ENCODE peak calls at places on chromosome X, in ten cellular contexts. One of them, this sample, is unnamed.
A peak's percentile ranks its signal among the peaks of the same experiment; 100 is the strongest.

GRCh38 chrX:134669378-134670098 is 11.3 kb upstream of the PLAC1 start:
- DNase-seq in choroid plexus epithelial cell: peak; percentile 85
- DNase-seq in kidney: peak; percentile 62
- DNase-seq in HFF-Myc: peak; percentile 67
- DNase-seq in psoas muscle: peak; percentile 50
- DNase-seq in fibroblast of mammary gland: peak; percentile 92
- DNase-seq in foreskin fibroblast: peak; percentile 90
- DNase-seq in mucosa of descending colon: no peak
- DNase-seq in WERI-Rb-1: no peak
- DNase-seq in AG04449: peak; percentile 69
- DNase-seq in this sample: no peak

GRCh38 chrX:65581661-65582339 is 47.2 kb upstream of the LAS1L start:
- DNase-seq in foreskin fibroblast: peak; percentile 40
- DNase-seq in psoas muscle: peak; percentile 37
- DNase-seq in WERI-Rb-1: peak; percentile 50
- DNase-seq in mucosa of descending colon: peak; percentile 72
- DNase-seq in fibroblast of mammary gland: peak; percentile 68
- DNase-seq in HFF-Myc: no peak
- DNase-seq in AG04449: no peak
- DNase-seq in kidney: no peak
- DNase-seq in choroid plexus epithelial cell: peak; percentile 65
- DNase-seq in this sample: no peak

GRCh38 chrX:41045960-41046567 is 39.2 kb upstream of the USP9X start:
- DNase-seq in fibroblast of mammary gland: peak; percentile 71
- DNase-seq in psoas muscle: no peak
- DNase-seq in AG04449: no peak
- DNase-seq in choroid plexus epithelial cell: no peak
- DNase-seq in kidney: no peak
- DNase-seq in HFF-Myc: no peak
- DNase-seq in WERI-Rb-1: no peak
- DNase-seq in foreskin fibroblast: no peak
- DNase-seq in mucosa of descending colon: no peak
- DNase-seq in this sample: no peak

GRCh38 chrX:110087485-110088356 is 84.8 kb downstream of the TMEM164 start:
- DNase-seq in AG04449: peak; percentile 79
- DNase-seq in kidney: no peak
- DNase-seq in HFF-Myc: peak; percentile 62
- DNase-seq in mucosa of descending colon: no peak
- DNase-seq in choroid plexus epithelial cell: peak; percentile 89
- DNase-seq in psoas muscle: peak; percentile 29
- DNase-seq in fibroblast of mammary gland: peak; percentile 97
- DNase-seq in foreskin fibroblast: peak; percentile 93
- DNase-seq in WERI-Rb-1: no peak
- DNase-seq in this sample: no peak

GRCh38 chrX:37918168-37918567 is 70.8 kb upstream of the DYNLT3 start:
- DNase-seq in foreskin fibroblast: no peak
- DNase-seq in WERI-Rb-1: no peak
- DNase-seq in HFF-Myc: no peak
- DNase-seq in fibroblast of mammary gland: no peak
- DNase-seq in psoas muscle: no peak
- DNase-seq in mucosa of descending colon: no peak
- DNase-seq in kidney: no peak
- DNase-seq in AG04449: no peak
- DNase-seq in choroid plexus epithelial cell: no peak
- DNase-seq in this sample: no peak

GRCh38 chrX:136086521-136086920 is 60.8 kb upstream of the FHL1 start:
- DNase-seq in HFF-Myc: no peak
- DNase-seq in psoas muscle: no peak
- DNase-seq in mucosa of descending colon: no peak
- DNase-seq in kidney: no peak
- DNase-seq in choroid plexus epithelial cell: peak; percentile 67
- DNase-seq in fibroblast of mammary gland: peak; percentile 37
- DNase-seq in foreskin fibroblast: no peak
- DNase-seq in AG04449: no peak
- DNase-seq in WERI-Rb-1: no peak
- DNase-seq in this sample: no peak

GRCh38 chrX:153582896-153583295 is 16.0 kb downstream of the CCNQ start:
- DNase-seq in mucosa of descending colon: peak; percentile 36
- DNase-seq in kidney: no peak
- DNase-seq in AG04449: no peak
- DNase-seq in choroid plexus epithelial cell: peak; percentile 58
- DNase-seq in WERI-Rb-1: peak; percentile 86
- DNase-seq in psoas muscle: no peak
- DNase-seq in HFF-Myc: no peak
- DNase-seq in fibroblast of mammary gland: no peak
- DNase-seq in foreskin fibroblast: no peak
- DNase-seq in this sample: no peak

GRCh38 chrX:115968436-115969252 is 201.9 kb upstream of the AGTR2 start:
- DNase-seq in HFF-Myc: no peak
- DNase-seq in kidney: peak; percentile 74
- DNase-seq in AG04449: no peak
- DNase-seq in psoas muscle: peak; percentile 40
- DNase-seq in mucosa of descending colon: peak; percentile 62
- DNase-seq in fibroblast of mammary gland: peak; percentile 56
- DNase-seq in foreskin fibroblast: no peak
- DNase-seq in choroid plexus epithelial cell: peak; percentile 17
- DNase-seq in WERI-Rb-1: no peak
- DNase-seq in this sample: no peak

GRCh38 chrX:146614693-146615524 is 194.7 kb upstream of the CXorf51B start:
- DNase-seq in psoas muscle: no peak
- DNase-seq in mucosa of descending colon: no peak
- DNase-seq in foreskin fibroblast: no peak
- DNase-seq in fibroblast of mammary gland: no peak
- DNase-seq in HFF-Myc: no peak
- DNase-seq in choroid plexus epithelial cell: no peak
- DNase-seq in AG04449: no peak
- DNase-seq in WERI-Rb-1: no peak
- DNase-seq in kidney: no peak
- DNase-seq in this sample: no peak

GRCh38 chrX:87583679-87584078 is 66.1 kb downstream of the KLHL4 start:
- DNase-seq in fibroblast of mammary gland: peak; percentile 39
- DNase-seq in psoas muscle: no peak
- DNase-seq in kidney: no peak
- DNase-seq in foreskin fibroblast: no peak
- DNase-seq in HFF-Myc: no peak
- DNase-seq in choroid plexus epithelial cell: peak; percentile 50
- DNase-seq in WERI-Rb-1: peak; percentile 28
- DNase-seq in AG04449: no peak
- DNase-seq in mucosa of descending colon: no peak
- DNase-seq in this sample: no peak
- TF ChIP-seq CTCF in fibroblast of mammary gland: peak; percentile 55
- TF ChIP-seq CTCF in psoas muscle: peak; percentile 25
- TF ChIP-seq CTCF in kidney: no peak
- TF ChIP-seq CTCF in foreskin fibroblast: no peak
- TF ChIP-seq CTCF in HFF-Myc: no peak
- TF ChIP-seq CTCF in choroid plexus epithelial cell: peak; percentile 67
- TF ChIP-seq CTCF in WERI-Rb-1: peak; percentile 70
- TF ChIP-seq CTCF in AG04449: no peak
- TF ChIP-seq CTCF in mucosa of descending colon: no peak
- TF ChIP-seq CTCF in this sample: no peak

GRCh38 chrX:130071611-130072349 is 38.5 kb downstream of the ELF4 start:
- DNase-seq in fibroblast of mammary gland: no peak
- DNase-seq in mucosa of descending colon: peak; percentile 70
- DNase-seq in foreskin fibroblast: no peak
- DNase-seq in HFF-Myc: no peak
- DNase-seq in AG04449: no peak
- DNase-seq in choroid plexus epithelial cell: no peak
- DNase-seq in kidney: no peak
- DNase-seq in psoas muscle: no peak
- DNase-seq in WERI-Rb-1: no peak
- DNase-seq in this sample: no peak
- H3K4me3 ChIP-seq in fibroblast of mammary gland: no peak overlapping the region
- H3K4me3 ChIP-seq in mucosa of descending colon: no peak overlapping the region
- H3K4me3 ChIP-seq in foreskin fibroblast: no peak overlapping the region
- H3K4me3 ChIP-seq in HFF-Myc: no peak overlapping the region
- H3K4me3 ChIP-seq in AG04449: no peak overlapping the region
- H3K4me3 ChIP-seq in choroid plexus epithelial cell: no peak overlapping the region
- H3K4me3 ChIP-seq in kidney: no peak overlapping the region
- H3K4me3 ChIP-seq in psoas muscle: no peak overlapping the region
- H3K4me3 ChIP-seq in WERI-Rb-1: no peak overlapping the region
- H3K4me3 ChIP-seq in this sample: no peak overlapping the region

GRCh38 chrX:105189093-105189492 is 31.4 kb downstream of the TEX13A start:
- DNase-seq in HFF-Myc: no peak
- DNase-seq in mucosa of descending colon: no peak
- DNase-seq in choroid plexus epithelial cell: no peak
- DNase-seq in fibroblast of mammary gland: no peak
- DNase-seq in psoas muscle: no peak
- DNase-seq in WERI-Rb-1: no peak
- DNase-seq in kidney: no peak
- DNase-seq in AG04449: no peak
- DNase-seq in foreskin fibroblast: no peak
- DNase-seq in this sample: no peak

GRCh38 chrX:105190252-105190853 is 30.1 kb downstream of the TEX13A start:
- DNase-seq in AG04449: no peak
- DNase-seq in WERI-Rb-1: no peak
- DNase-seq in HFF-Myc: peak; percentile 1
- DNase-seq in psoas muscle: no peak
- DNase-seq in mucosa of descending colon: peak; percentile 49
- DNase-seq in kidney: no peak
- DNase-seq in fibroblast of mammary gland: peak; percentile 41
- DNase-seq in choroid plexus epithelial cell: peak; percentile 46
- DNase-seq in foreskin fibroblast: no peak
- DNase-seq in this sample: no peak

DNA sequence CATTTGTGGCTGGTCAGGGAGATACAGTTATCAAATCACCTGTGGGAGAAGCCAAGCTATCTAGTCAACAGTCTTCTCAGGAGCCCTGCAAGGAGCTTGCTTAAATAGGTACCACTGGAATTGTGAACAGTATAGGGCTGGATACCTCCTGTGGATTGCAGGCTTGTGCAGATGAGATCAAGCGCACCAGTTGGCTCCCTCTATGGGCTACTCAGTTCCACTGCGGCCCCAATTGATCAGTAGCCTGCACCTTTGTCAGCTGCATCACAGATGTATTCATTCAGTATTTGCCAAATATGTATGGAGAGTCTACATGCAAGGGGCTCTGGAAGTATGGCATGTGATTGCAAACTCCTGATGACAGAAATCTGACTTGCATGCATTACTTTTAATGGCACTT is 28.6 kb downstream of the TEX13A start:
- DNase-seq in kidney: no peak
- DNase-seq in HFF-Myc: no peak
- DNase-seq in choroid plexus epithelial cell: peak; percentile 48
- DNase-seq in foreskin fibroblast: no peak
- DNase-seq in mucosa of descending colon: peak; percentile 2
- DNase-seq in fibroblast of mammary gland: peak; percentile 23
- DNase-seq in psoas muscle: no peak
- DNase-seq in AG04449: no peak
- DNase-seq in WERI-Rb-1: peak; percentile 25
- DNase-seq in this sample: no peak
- TF ChIP-seq CTCF in kidney: no peak
- TF ChIP-seq CTCF in HFF-Myc: peak; percentile 23
- TF ChIP-seq CTCF in choroid plexus epithelial cell: peak; percentile 70
- TF ChIP-seq CTCF in foreskin fibroblast: peak; percentile 34
- TF ChIP-seq CTCF in mucosa of descending colon: no peak
- TF ChIP-seq CTCF in fibroblast of mammary gland: peak; percentile 64
- TF ChIP-seq CTCF in psoas muscle: peak; percentile 9
- TF ChIP-seq CTCF in AG04449: peak; percentile 53
- TF ChIP-seq CTCF in WERI-Rb-1: peak; percentile 66
- TF ChIP-seq CTCF in this sample: no peak

GRCh38 chrX:52261463-52262194 is 76.9 kb downstream of the MAGED4 start:
- DNase-seq in kidney: peak; percentile 98
- DNase-seq in fibroblast of mammary gland: peak; percentile 84
- DNase-seq in psoas muscle: peak; percentile 96
- DNase-seq in HFF-Myc: peak; percentile 36
- DNase-seq in WERI-Rb-1: peak; percentile 94
- DNase-seq in AG04449: peak; percentile 36
- DNase-seq in choroid plexus epithelial cell: peak; percentile 88
- DNase-seq in foreskin fibroblast: peak; percentile 78
- DNase-seq in mucosa of descending colon: peak; percentile 91
- DNase-seq in this sample: peak; percentile 51

GRCh38 chrX:52265713-52266112 is 81.0 kb downstream of the MAGED4 start:
- DNase-seq in AG04449: no peak
- DNase-seq in mucosa of descending colon: no peak
- DNase-seq in fibroblast of mammary gland: no peak
- DNase-seq in HFF-Myc: no peak
- DNase-seq in kidney: no peak
- DNase-seq in WERI-Rb-1: no peak
- DNase-seq in psoas muscle: no peak
- DNase-seq in choroid plexus epithelial cell: no peak
- DNase-seq in foreskin fibroblast: no peak
- DNase-seq in this sample: no peak

GRCh38 chrX:52263417-52263816 is 78.7 kb downstream of the MAGED4 start:
- DNase-seq in choroid plexus epithelial cell: no peak
- DNase-seq in AG04449: no peak
- DNase-seq in WERI-Rb-1: no peak
- DNase-seq in mucosa of descending colon: no peak
- DNase-seq in HFF-Myc: no peak
- DNase-seq in fibroblast of mammary gland: no peak
- DNase-seq in foreskin fibroblast: no peak
- DNase-seq in kidney: no peak
- DNase-seq in psoas muscle: no peak
- DNase-seq in this sample: no peak

GRCh38 chrX:52262195-52262546 is 77.5 kb downstream of the MAGED4 start:
- DNase-seq in fibroblast of mammary gland: no peak
- DNase-seq in WERI-Rb-1: no peak
- DNase-seq in AG04449: no peak
- DNase-seq in foreskin fibroblast: no peak
- DNase-seq in choroid plexus epithelial cell: no peak
- DNase-seq in psoas muscle: no peak
- DNase-seq in mucosa of descending colon: no peak
- DNase-seq in HFF-Myc: no peak
- DNase-seq in kidney: no peak
- DNase-seq in this sample: no peak

GRCh38 chrX:52261125-52261462 is 76.4 kb downstream of the MAGED4 start:
- DNase-seq in kidney: no peak
- DNase-seq in mucosa of descending colon: no peak
- DNase-seq in foreskin fibroblast: no peak
- DNase-seq in psoas muscle: no peak
- DNase-seq in WERI-Rb-1: no peak
- DNase-seq in choroid plexus epithelial cell: no peak
- DNase-seq in HFF-Myc: peak; percentile 1
- DNase-seq in fibroblast of mammary gland: no peak
- DNase-seq in AG04449: no peak
- DNase-seq in this sample: no peak
- H3K4me3 ChIP-seq in kidney: no peak overlapping the region
- H3K4me3 ChIP-seq in mucosa of descending colon: no peak overlapping the region
- H3K4me3 ChIP-seq in foreskin fibroblast: peak overlapping the region; percentile 68
- H3K4me3 ChIP-seq in psoas muscle: peak overlapping the region; percentile 86
- H3K4me3 ChIP-seq in WERI-Rb-1: peak overlapping the region; percentile 68
- H3K4me3 ChIP-seq in choroid plexus epithelial cell: no peak overlapping the region
- H3K4me3 ChIP-seq in HFF-Myc: peak overlapping the region; percentile 53
- H3K4me3 ChIP-seq in fibroblast of mammary gland: peak overlapping the region; percentile 78
- H3K4me3 ChIP-seq in AG04449: peak overlapping the region; percentile 70
- H3K4me3 ChIP-seq in this sample: peak overlapping the region; percentile 79

DNA sequence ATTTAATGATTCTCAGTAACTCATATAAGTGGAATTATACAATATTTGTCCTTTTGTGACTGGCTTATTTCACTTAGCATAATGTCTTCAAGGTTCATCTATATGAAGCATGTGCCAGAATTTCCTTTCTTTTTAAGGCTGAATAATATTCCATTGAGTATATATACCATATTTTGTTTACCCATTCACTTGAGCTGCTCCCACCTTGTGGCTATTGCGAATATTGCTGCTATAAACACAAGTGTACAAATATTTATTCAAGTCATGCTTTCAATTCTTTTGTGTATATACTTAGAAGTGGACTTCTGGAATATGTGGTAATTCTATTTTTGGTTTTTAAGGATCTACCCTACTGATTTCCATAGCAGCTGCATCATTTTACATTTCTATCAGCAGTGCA is 219.1 kb downstream of the MID1 start:
- DNase-seq in AG04449: no peak
- DNase-seq in fibroblast of mammary gland: peak; percentile 11
- DNase-seq in WERI-Rb-1: no peak
- DNase-seq in mucosa of descending colon: no peak
- DNase-seq in choroid plexus epithelial cell: no peak
- DNase-seq in foreskin fibroblast: no peak
- DNase-seq in kidney: no peak
- DNase-seq in psoas muscle: no peak
- DNase-seq in HFF-Myc: no peak
- DNase-seq in this sample: no peak
- TF ChIP-seq CTCF in AG04449: no peak
- TF ChIP-seq CTCF in fibroblast of mammary gland: peak; percentile 9
- TF ChIP-seq CTCF in WERI-Rb-1: no peak
- TF ChIP-seq CTCF in mucosa of descending colon: no peak
- TF ChIP-seq CTCF in choroid plexus epithelial cell: peak; percentile 20
- TF ChIP-seq CTCF in foreskin fibroblast: no peak
- TF ChIP-seq CTCF in kidney: no peak
- TF ChIP-seq CTCF in psoas muscle: no peak
- TF ChIP-seq CTCF in HFF-Myc: no peak
- TF ChIP-seq CTCF in this sample: no peak